ENCODE peak calls at places on chromosomes 2 and 18, in seven cellular contexts. One of them, this sample, is unnamed.

GRCh38 chr2:6676245-6676644 is 189.5 kb downstream of the CMPK2 start:
- DNase-seq in SK-N-SH: no peak
- DNase-seq in GM12878: no peak
- DNase-seq in transverse colon: no peak
- DNase-seq in stomach: no peak
- DNase-seq in K562: no peak
- DNase-seq in esophagus muscularis mucosa: no peak
- DNase-seq in this sample: no peak

GRCh38 chr2:84700006-84700405 is 180.9 kb downstream of the TRABD2A start:
- DNase-seq in SK-N-SH: no peak
- DNase-seq in GM12878: no peak
- DNase-seq in transverse colon: no peak
- DNase-seq in stomach: no peak
- DNase-seq in K562: no peak
- DNase-seq in esophagus muscularis mucosa: peak; percentile 88
- DNase-seq in this sample: no peak

GRCh38 chr2:33086400-33087015 is 139.8 kb downstream of the LTBP1 start:
- DNase-seq in SK-N-SH: no peak
- DNase-seq in GM12878: no peak
- DNase-seq in transverse colon: peak; percentile 14
- DNase-seq in stomach: peak; percentile 41
- DNase-seq in K562: no peak
- DNase-seq in esophagus muscularis mucosa: no peak
- DNase-seq in this sample: no peak

GRCh38 chr18:1103567-1103966 is 198.9 kb downstream of the ADCYAP1 start:
- DNase-seq in SK-N-SH: no peak
- DNase-seq in GM12878: no peak
- DNase-seq in transverse colon: no peak
- DNase-seq in stomach: no peak
- DNase-seq in K562: no peak
- DNase-seq in esophagus muscularis mucosa: no peak
- DNase-seq in this sample: no peak

GRCh38 chr18:47342566-47342965 is 91.1 kb upstream of the SKOR2 start:
- DNase-seq in SK-N-SH: no peak
- DNase-seq in GM12878: no peak
- DNase-seq in transverse colon: no peak
- DNase-seq in stomach: no peak
- DNase-seq in K562: no peak
- DNase-seq in esophagus muscularis mucosa: peak; percentile 64
- DNase-seq in this sample: no peak

GRCh38 chr2:225270053-225270452 is 129.5 kb upstream of the NYAP2 start:
- DNase-seq in SK-N-SH: no peak
- DNase-seq in GM12878: no peak
- DNase-seq in transverse colon: no peak
- DNase-seq in stomach: no peak
- DNase-seq in K562: no peak
- DNase-seq in esophagus muscularis mucosa: peak; percentile 24
- DNase-seq in this sample: no peak

GRCh38 chr2:230863442-230864121 is 1.2 kb upstream of the ITM2C start:
- DNase-seq in SK-N-SH: no peak
- DNase-seq in GM12878: no peak
- DNase-seq in transverse colon: no peak
- DNase-seq in stomach: no peak
- DNase-seq in K562: no peak
- DNase-seq in esophagus muscularis mucosa: no peak
- DNase-seq in this sample: no peak

GRCh38 chr18:80201739-80202138 is 45.6 kb downstream of the PARD6G start:
- DNase-seq in SK-N-SH: no peak
- DNase-seq in GM12878: no peak
- DNase-seq in transverse colon: no peak
- DNase-seq in stomach: no peak
- DNase-seq in K562: no peak
- DNase-seq in esophagus muscularis mucosa: no peak
- DNase-seq in this sample: no peak

GRCh38 chr2:12059616-12060441 is 313.4 kb downstream of the LPIN1 start:
- DNase-seq in SK-N-SH: no peak
- DNase-seq in GM12878: no peak
- DNase-seq in transverse colon: no peak
- DNase-seq in stomach: no peak
- DNase-seq in K562: peak; percentile 66
- DNase-seq in esophagus muscularis mucosa: no peak
- DNase-seq in this sample: no peak

GRCh38 chr18:35028556-35028955 is 12.7 kb upstream of the MAPRE2 start:
- DNase-seq in SK-N-SH: no peak
- DNase-seq in GM12878: no peak
- DNase-seq in transverse colon: no peak
- DNase-seq in stomach: no peak
- DNase-seq in K562: no peak
- DNase-seq in esophagus muscularis mucosa: no peak
- DNase-seq in this sample: no peak

GRCh38 chr2:46563110-46563731 is 83.9 kb downstream of the TMEM247 start:
- DNase-seq in SK-N-SH: no peak
- DNase-seq in GM12878: no peak
- DNase-seq in transverse colon: no peak
- DNase-seq in stomach: no peak
- DNase-seq in K562: no peak
- DNase-seq in esophagus muscularis mucosa: no peak
- DNase-seq in this sample: no peak

GRCh38 chr18:79047556-79048244 is 21.5 kb upstream of the ATP9B start:
- DNase-seq in SK-N-SH: no peak
- DNase-seq in GM12878: no peak
- DNase-seq in transverse colon: no peak
- DNase-seq in stomach: no peak
- DNase-seq in K562: no peak
- DNase-seq in esophagus muscularis mucosa: no peak
- DNase-seq in this sample: peak; percentile 83

GRCh38 chr2:216526939-216527338 is 28.3 kb downstream of the RPL37A start:
- DNase-seq in SK-N-SH: no peak
- DNase-seq in GM12878: no peak
- DNase-seq in transverse colon: no peak
- DNase-seq in stomach: no peak
- DNase-seq in K562: no peak
- DNase-seq in esophagus muscularis mucosa: no peak
- DNase-seq in this sample: no peak
- H3K4me3 ChIP-seq in SK-N-SH: no peak overlapping the region
- H3K4me3 ChIP-seq in GM12878: no peak overlapping the region
- H3K4me3 ChIP-seq in transverse colon: no peak overlapping the region
- H3K4me3 ChIP-seq in stomach: no peak overlapping the region
- H3K4me3 ChIP-seq in K562: no peak overlapping the region
- H3K4me3 ChIP-seq in esophagus muscularis mucosa: no peak overlapping the region
- H3K4me3 ChIP-seq in this sample: no peak overlapping the region

DNA sequence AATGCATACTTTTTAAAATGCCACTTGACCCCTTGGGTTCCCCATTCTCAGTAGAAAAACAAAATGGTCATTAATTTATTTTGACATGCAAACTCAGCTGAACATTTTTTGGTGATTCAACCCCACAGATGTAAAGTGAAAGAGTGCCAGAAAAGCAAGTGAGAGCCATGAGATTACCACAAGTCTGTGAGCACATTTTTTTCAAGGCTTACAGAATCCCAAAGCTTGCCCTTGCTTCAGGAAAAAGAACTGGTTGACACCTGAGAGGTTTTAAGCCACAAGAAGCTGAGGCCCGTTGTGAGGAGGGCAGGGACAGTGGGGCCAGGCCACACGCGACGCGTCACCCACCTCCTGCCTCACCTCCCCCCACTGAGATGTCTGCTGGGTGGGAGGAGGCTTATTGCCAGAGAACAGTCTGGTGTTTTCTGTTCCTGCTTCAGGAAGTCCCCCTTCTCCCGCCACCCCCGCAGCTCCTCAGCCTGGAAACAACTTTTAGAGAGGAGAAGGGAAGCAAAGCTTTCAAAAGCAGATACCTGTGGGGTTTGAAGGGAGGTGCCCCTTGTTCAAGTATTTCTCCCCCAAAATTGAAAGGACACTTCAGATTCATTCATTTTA is 70.5 kb upstream of the CYP1B1 start:
- DNase-seq in SK-N-SH: no peak
- DNase-seq in GM12878: peak; percentile 71
- DNase-seq in transverse colon: peak; percentile 18
- DNase-seq in stomach: no peak
- DNase-seq in K562: peak; percentile 62
- DNase-seq in esophagus muscularis mucosa: no peak
- DNase-seq in this sample: peak; percentile 65
- TF ChIP-seq POLR2AphosphoS5 in SK-N-SH: peak; percentile 48
- TF ChIP-seq POLR2AphosphoS5 in GM12878: peak; percentile 40
- TF ChIP-seq POLR2AphosphoS5 in transverse colon: no peak
- TF ChIP-seq POLR2AphosphoS5 in stomach: no peak
- TF ChIP-seq POLR2AphosphoS5 in K562: no peak
- TF ChIP-seq POLR2AphosphoS5 in esophagus muscularis mucosa: no peak
- TF ChIP-seq POLR2AphosphoS5 in this sample: peak; percentile 39

DNA sequence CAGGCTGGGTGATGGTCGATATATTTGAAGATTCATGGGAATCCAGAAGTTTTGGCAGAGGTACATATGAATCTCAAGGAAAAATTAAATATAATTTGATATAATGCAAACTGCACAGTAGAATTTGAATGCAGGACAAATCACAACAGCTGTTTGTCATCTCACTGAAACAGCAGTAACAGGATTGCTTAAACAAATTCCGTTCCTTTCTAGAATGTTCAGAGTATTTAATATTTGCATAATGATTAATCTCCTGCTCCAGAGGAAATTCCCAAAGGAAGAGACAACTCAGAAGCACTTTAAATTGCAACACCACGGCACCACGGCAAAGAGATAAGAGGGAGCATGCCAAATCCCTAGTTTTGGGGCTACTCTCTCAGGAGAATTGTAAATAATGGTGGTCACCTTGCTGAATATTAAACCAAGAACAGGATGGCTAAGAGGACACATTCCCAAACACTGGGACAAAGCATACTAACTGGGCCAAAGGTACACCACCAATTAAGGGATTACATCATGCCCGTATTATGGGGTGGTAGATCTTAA is 67.8 kb upstream of the MAP4K3 start:
- DNase-seq in SK-N-SH: no peak
- DNase-seq in GM12878: no peak
- DNase-seq in transverse colon: no peak
- DNase-seq in stomach: no peak
- DNase-seq in K562: no peak
- DNase-seq in esophagus muscularis mucosa: no peak
- DNase-seq in this sample: no peak
- TF ChIP-seq EP300 in SK-N-SH: no peak
- TF ChIP-seq EP300 in GM12878: no peak
- TF ChIP-seq EP300 in transverse colon: no peak
- TF ChIP-seq EP300 in stomach: no peak
- TF ChIP-seq EP300 in K562: no peak
- TF ChIP-seq EP300 in esophagus muscularis mucosa: no peak
- TF ChIP-seq EP300 in this sample: no peak

GRCh38 chr2:108293850-108294249 is 5.2 kb downstream of the SULT1C2 start:
- DNase-seq in SK-N-SH: no peak
- DNase-seq in GM12878: no peak
- DNase-seq in transverse colon: no peak
- DNase-seq in stomach: no peak
- DNase-seq in K562: no peak
- DNase-seq in esophagus muscularis mucosa: no peak
- DNase-seq in this sample: no peak

GRCh38 chr2:108287169-108287568 is 1.5 kb upstream of the SULT1C2 start:
- DNase-seq in SK-N-SH: no peak
- DNase-seq in GM12878: no peak
- DNase-seq in transverse colon: no peak
- DNase-seq in stomach: no peak
- DNase-seq in K562: no peak
- DNase-seq in esophagus muscularis mucosa: no peak
- DNase-seq in this sample: no peak

DNA sequence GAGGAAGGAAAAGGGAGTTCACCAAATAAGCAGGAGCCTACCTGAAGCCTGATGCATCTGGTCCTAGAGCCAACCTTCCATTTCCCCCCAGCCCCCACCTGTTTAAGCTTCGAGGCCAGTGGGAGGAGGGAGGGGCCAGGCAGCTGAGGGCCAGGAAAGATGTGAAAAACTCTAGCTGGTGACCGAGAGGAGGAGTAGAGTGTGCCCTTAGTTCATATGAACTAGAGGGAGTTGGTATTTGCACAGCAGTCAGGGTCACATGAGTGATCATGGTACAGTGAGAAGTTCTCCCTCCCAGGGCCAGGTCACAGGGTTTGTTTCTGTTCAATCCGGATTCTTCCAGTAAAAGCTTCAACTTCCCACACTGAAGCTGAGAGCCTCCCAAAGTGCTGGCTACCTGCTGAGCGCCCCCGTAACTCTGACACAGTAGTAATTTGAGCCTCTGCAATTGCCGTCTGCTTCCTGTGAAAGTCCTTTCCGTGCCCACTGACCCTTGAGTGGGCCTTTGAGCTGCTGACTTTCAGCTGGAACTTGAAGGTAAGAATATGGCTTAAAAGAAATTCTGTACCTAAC is at the start of gene SULT1C2:
- DNase-seq in SK-N-SH: no peak
- DNase-seq in GM12878: no peak
- DNase-seq in transverse colon: no peak
- DNase-seq in stomach: peak; percentile 35
- DNase-seq in K562: no peak
- DNase-seq in esophagus muscularis mucosa: no peak
- DNase-seq in this sample: peak; percentile 68
- H3K4me3 ChIP-seq in SK-N-SH: no peak within 1 kb of the TSS
- H3K4me3 ChIP-seq in GM12878: no peak within 1 kb of the TSS
- H3K4me3 ChIP-seq in transverse colon: no peak within 1 kb of the TSS
- H3K4me3 ChIP-seq in stomach: no peak within 1 kb of the TSS
- H3K4me3 ChIP-seq in K562: no peak within 1 kb of the TSS
- H3K4me3 ChIP-seq in esophagus muscularis mucosa: no peak within 1 kb of the TSS
- H3K4me3 ChIP-seq in this sample: peak within 1 kb of the TSS; percentile 0

DNA sequence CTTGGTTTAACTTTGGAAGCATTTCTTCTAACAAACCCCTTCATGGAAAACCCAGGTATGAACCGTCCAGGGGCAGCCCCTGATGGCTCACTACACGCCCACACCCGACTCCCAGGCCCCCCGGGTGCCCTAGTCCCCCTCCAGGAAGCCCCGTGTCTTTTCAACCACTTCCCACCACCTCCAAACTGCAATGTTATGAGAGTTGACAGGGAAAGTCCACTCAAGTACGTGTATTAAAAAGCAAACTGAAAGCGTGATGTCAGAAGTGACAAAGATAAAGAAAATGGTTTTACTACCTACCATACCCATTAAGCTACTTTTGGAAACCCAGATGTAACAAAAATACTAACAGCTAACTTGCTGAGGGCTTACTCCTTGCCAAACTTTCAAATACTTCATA is 51.5 kb downstream of the L3MBTL4 start:
- DNase-seq in SK-N-SH: no peak
- DNase-seq in GM12878: peak; percentile 66
- DNase-seq in transverse colon: no peak
- DNase-seq in stomach: no peak
- DNase-seq in K562: no peak
- DNase-seq in esophagus muscularis mucosa: no peak
- DNase-seq in this sample: no peak
- TF ChIP-seq POLR2AphosphoS5 in SK-N-SH: no peak
- TF ChIP-seq POLR2AphosphoS5 in GM12878: no peak
- TF ChIP-seq POLR2AphosphoS5 in transverse colon: no peak
- TF ChIP-seq POLR2AphosphoS5 in stomach: no peak
- TF ChIP-seq POLR2AphosphoS5 in K562: no peak
- TF ChIP-seq POLR2AphosphoS5 in esophagus muscularis mucosa: no peak
- TF ChIP-seq POLR2AphosphoS5 in this sample: no peak